ENCODE peak calls at places on chromosomes 12 and 14, in seven cellular contexts. R, V, Y, H, Z, B and D are unnamed samples. For H3K27me3, H3K36me3 and H3K4me1, the result is how much of the 10 kb centered on the place peaks cover.

GRCh38 chr12:2267624-2268477 is 215.1 kb downstream of the CACNA1C start:
- DNase-seq in R (peak), V (no peak), Y (peak), H (no peak), Z (no peak), B (peak), D (no peak)

GRCh38 chr12:9906888-9907287 is 25.3 kb downstream of the CLEC2A start:
- DNase-seq in R (no peak), V (no peak), Y (no peak), H (peak), Z (peak), B (no peak), D (no peak)

GRCh38 chr12:22709292-22709691 is 84.3 kb downstream of the ETNK1 start:
- DNase-seq in R (no peak), V (peak), Y (no peak), H (no peak), Z (no peak), B (peak), D (no peak)

GRCh38 chr14:61178226-61179060 is 102.7 kb downstream of the TMEM30B start:
- DNase-seq in R (peak), V (no peak), Y (peak), H (no peak), Z (no peak), B (peak), D (no peak)

GRCh38 chr12:2314492-2314891 is 261.7 kb downstream of the CACNA1C start:
- DNase-seq in R (no peak), V (no peak), Y (no peak), H (no peak), Z (no peak), B (no peak), D (no peak)

GRCh38 chr12:13805038-13805437 is 176.4 kb downstream of the GRIN2B start:
- DNase-seq in R (no peak), V (no peak), Y (no peak), H (no peak), Z (no peak), B (no peak), D (no peak)

GRCh38 chr12:88784166-88784565 is 203.9 kb upstream of the KITLG start:
- DNase-seq in R (no peak), V (no peak), Y (no peak), H (no peak), Z (no peak), B (no peak), D (no peak)

GRCh38 chr12:107760817-107761501 is at the start of gene PRDM4:
- DNase-seq in R (peak), V (peak), Y (peak), H (peak), Z (peak), B (peak), D (peak)

GRCh38 chr12:103431950-103432349 is 63.8 kb downstream of the C12orf42 start:
- DNase-seq in R (no peak), V (no peak), Y (no peak), H (no peak), Z (no peak), B (no peak), D (no peak)

GRCh38 chr14:31527087-31527486 is 34.1 kb upstream of the NUBPL start:
- DNase-seq in R (no peak), V (no peak), Y (no peak), H (no peak), Z (no peak), B (no peak), D (no peak)

GRCh38 chr14:32070282-32070681 is 6.8 kb upstream of the ARHGAP5 start:
- DNase-seq in R (no peak), V (no peak), Y (no peak), H (no peak), Z (no peak), B (no peak), D (no peak)

GRCh38 chr12:130086248-130086647 is 76.0 kb upstream of the FZD10 start:
- DNase-seq in R (no peak), V (no peak), Y (no peak), H (no peak), Z (no peak), B (no peak), D (no peak)

GRCh38 chr12:112892821-112893220 is 13.9 kb upstream of the OAS1 start:
- DNase-seq in R (no peak), V (no peak), Y (no peak), H (no peak), Z (no peak), B (no peak), D (no peak)

GRCh38 chr12:112898380-112898779 is 8.4 kb upstream of the OAS1 start:
- DNase-seq in R (no peak), V (no peak), Y (no peak), H (no peak), Z (no peak), B (no peak), D (no peak)

GRCh38 chr12:112891093-112892024 is 15.4 kb upstream of the OAS1 start:
- DNase-seq in R (peak), V (no peak), Y (no peak), H (no peak), Z (no peak), B (no peak), D (no peak)

GRCh38 chr12:112894128-112894527 is 12.6 kb upstream of the OAS1 start:
- DNase-seq in R (no peak), V (no peak), Y (no peak), H (no peak), Z (no peak), B (no peak), D (no peak)
- H3K27me3 ChIP-seq in R (under half), V (under half), Y (under half), H (under half), Z (under half), B (under half), D (under half)

GRCh38 chr12:65834146-65834935 is 10.1 kb downstream of the HMGA2 start:
- DNase-seq in R (no peak), V (no peak), Y (no peak), H (no peak), Z (no peak), B (no peak), D (no peak)

GRCh38 chr12:65836419-65837197 is 12.3 kb downstream of the HMGA2 start:
- DNase-seq in R (no peak), V (no peak), Y (no peak), H (no peak), Z (no peak), B (no peak), D (no peak)

GRCh38 chr12:65838330-65838976 is 14.2 kb downstream of the HMGA2 start:
- DNase-seq in R (no peak), V (no peak), Y (no peak), H (no peak), Z (no peak), B (no peak), D (no peak)

GRCh38 chr12:65832217-65832616 is 7.9 kb downstream of the HMGA2 start:
- DNase-seq in R (no peak), V (no peak), Y (no peak), H (no peak), Z (no peak), B (no peak), D (no peak)

DNA sequence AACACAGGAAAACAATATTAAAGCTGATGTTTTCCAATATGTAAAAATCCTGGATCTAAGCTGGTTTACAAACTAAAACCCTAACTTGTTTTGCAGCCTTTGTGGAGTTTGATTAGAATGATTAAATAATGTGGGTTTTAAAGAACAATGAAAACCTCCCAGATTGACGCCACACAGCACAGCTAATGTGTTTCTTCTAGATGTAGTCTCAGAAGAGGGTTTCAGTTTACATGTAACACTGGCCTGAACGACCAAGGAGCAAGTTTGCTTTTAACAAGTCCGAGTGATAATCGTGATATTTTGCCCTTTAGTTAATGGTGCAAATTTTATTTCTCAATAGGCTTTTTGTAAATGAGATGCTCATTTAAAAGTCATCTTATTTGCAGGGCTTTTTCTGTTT is 11.0 kb downstream of the HMGA2 start:
- DNase-seq in R (no peak), V (no peak), Y (no peak), H (no peak), Z (no peak), B (no peak), D (no peak)
- H3K36me3 ChIP-seq in R (under half), V (under half), Y (under half), H (under half), Z (under half), B (under half), D (under half)

GRCh38 chr12:50828121-50828520 is 14.6 kb upstream of the TMPRSS12 start:
- DNase-seq in R (no peak), V (no peak), Y (no peak), H (no peak), Z (no peak), B (no peak), D (no peak)
- H3K4me1 ChIP-seq in R (under half), V (under half), Y (under half), H (under half), Z (under half), B (under half), D (under half)

GRCh38 chr14:101071493-101071891 is 168.0 kb upstream of the RTL1 start:
- DNase-seq in R (no peak), V (no peak), Y (no peak), H (no peak), Z (no peak), B (peak), D (peak)

GRCh38 chr14:101072070-101072469 is 168.5 kb upstream of the RTL1 start:
- DNase-seq in R (no peak), V (no peak), Y (no peak), H (no peak), Z (no peak), B (no peak), D (peak)

GRCh38 chr14:101072945-101073597 is 169.5 kb upstream of the RTL1 start:
- DNase-seq in R (peak), V (peak), Y (peak), H (no peak), Z (no peak), B (peak), D (peak)

GRCh38 chr14:101073598-101073965 is 170.1 kb upstream of the RTL1 start:
- DNase-seq in R (no peak), V (no peak), Y (no peak), H (no peak), Z (no peak), B (no peak), D (no peak)

GRCh38 chr14:101072531-101072930 is 169.0 kb upstream of the RTL1 start:
- DNase-seq in R (no peak), V (no peak), Y (no peak), H (no peak), Z (no peak), B (no peak), D (peak)
- H3K27me3 ChIP-seq in R (under half), V (under half), Y (under half), H (under half), Z (under half), B (under half), D (under half)

GRCh38 chr14:21367582-21368144 is 16.2 kb downstream of the SUPT16H start:
- DNase-seq in R (no peak), V (no peak), Y (no peak), H (no peak), Z (no peak), B (no peak), D (no peak)
- H3K36me3 ChIP-seq in R (under half), V (half or more), Y (under half), H (half or more), Z (half or more), B (under half), D (under half)